ENCODE peak calls at places on chromosomes 12 and 14, in four cellular contexts. W is kidney, R is breast epithelium, I is fibroblast of lung. D is an unnamed sample.
A peak's percentile ranks its signal among the peaks of the same experiment; 100 is the strongest.

GRCh38 chr12:1220127-1221092 is 229.4 kb downstream of the ERC1 start:
- DNase-seq in W (no peak), R (no peak), I (no peak), D (no peak)

GRCh38 chr12:6958609-6959375 is 7.6 kb downstream of the PTPN6 start:
- DNase-seq in W (peak; percentile 68), R (no peak), I (no peak), D (no peak)

GRCh38 chr12:81726634-81727033 is 32.5 kb downstream of the PPFIA2 start:
- DNase-seq in W (no peak), R (no peak), I (no peak), D (no peak)

GRCh38 chr12:104935892-104936291 is 22.2 kb downstream of the SLC41A2 start:
- DNase-seq in W (no peak), R (no peak), I (no peak), D (no peak)

GRCh38 chr12:126430921-126431320 is 1365.7 kb downstream of the AACS start:
- DNase-seq in W (no peak), R (no peak), I (no peak), D (no peak)

GRCh38 chr14:106694638-106695393 is 1168.4 kb downstream of the TMEM121 start:
- DNase-seq in W (no peak), R (no peak), I (no peak), D (no peak)

GRCh38 chr14:65302571-65303184 is 109.9 kb upstream of the FUT8 start:
- DNase-seq in W (no peak), R (no peak), I (peak; percentile 31), D (no peak)

GRCh38 chr12:2877959-2878732 is 1.1 kb downstream of the RHNO1 start:
- DNase-seq in W (no peak), R (no peak), I (peak; percentile 27), D (no peak)

GRCh38 chr12:116551952-116552749 is 7.0 kb upstream of the MAP1LC3B2 start:
- DNase-seq in W (no peak), R (no peak), I (peak; percentile 65), D (no peak)

GRCh38 chr12:56086608-56087007 is 6.6 kb downstream of the ERBB3 start:
- DNase-seq in W (no peak), R (no peak), I (peak; percentile 13), D (no peak)

GRCh38 chr12:95700316-95700785 is 90.2 kb downstream of the NTN4 start:
- DNase-seq in W (no peak), R (no peak), I (peak; percentile 99), D (peak; percentile 45)

GRCh38 chr14:99244299-99244959 is 27.6 kb downstream of the BCL11B start:
- DNase-seq in W (no peak), R (no peak), I (no peak), D (no peak)

GRCh38 chr14:95514131-95515079 is 2.0 kb downstream of the SYNE3 start:
- DNase-seq in W (no peak), R (no peak), I (no peak), D (no peak)

GRCh38 chr12:96478011-96478410 is 11.4 kb upstream of the CFAP54 start:
- DNase-seq in W (no peak), R (no peak), I (no peak), D (no peak)

GRCh38 chr12:27260746-27261145 is 16.7 kb downstream of the STK38L start:
- DNase-seq in W (no peak), R (no peak), I (peak; percentile 60), D (no peak)

GRCh38 chr12:122994140-122994675 is 13.7 kb downstream of the ARL6IP4 start:
- DNase-seq in W (peak; percentile 61), R (no peak), I (no peak), D (no peak)

GRCh38 chr12:124040286-124040685 is 67.3 kb downstream of the ZNF664 start:
- DNase-seq in W (no peak), R (no peak), I (no peak), D (no peak)

DNA sequence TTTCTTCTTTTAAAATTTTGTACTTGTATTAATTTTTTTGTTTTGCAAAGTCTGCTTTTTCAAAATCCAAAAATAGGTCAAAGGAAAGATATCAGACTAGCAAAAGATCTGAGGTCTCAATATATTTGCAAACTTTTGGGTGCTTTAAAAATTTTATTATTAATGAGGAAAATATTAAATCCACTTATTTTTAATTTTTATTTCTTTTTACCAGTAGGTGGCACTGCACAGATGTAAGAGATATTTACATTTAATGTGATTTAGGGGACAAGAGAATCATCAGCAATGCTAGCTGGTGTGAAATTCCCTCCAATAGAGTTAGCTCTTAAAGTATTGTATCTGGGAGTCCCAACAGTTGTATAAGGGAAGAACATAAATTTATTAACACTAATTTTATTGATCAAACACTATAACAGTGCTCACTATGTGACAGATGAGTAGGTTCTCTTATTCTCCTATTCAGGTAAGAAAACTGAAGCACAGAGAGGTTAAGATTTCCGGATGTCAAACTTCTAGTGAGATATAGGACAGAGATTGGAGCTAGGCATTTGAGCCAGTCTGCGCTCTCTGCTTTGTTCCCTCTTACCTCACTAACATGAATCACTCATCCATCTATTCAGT is 30.5 kb downstream of the ALX1 start:
- DNase-seq in W (no peak), R (no peak), I (peak; percentile 1), D (no peak)
- H3K4me1 ChIP-seq in W (no peaks in the 10 kb centered on the region), R (no peaks in the 10 kb centered on the region), I (no peaks in the 10 kb centered on the region), D (no peaks in the 10 kb centered on the region)

GRCh38 chr14:21105095-21105494 is 4.2 kb downstream of the TMEM253 start:
- DNase-seq in W (no peak), R (peak; percentile 10), I (no peak), D (no peak)
- H3K4me1 ChIP-seq in W (peaks cover 32% of the 10 kb centered on the region), R (peaks cover 8% of the 10 kb centered on the region), I (peaks cover 14% of the 10 kb centered on the region), D (no peaks in the 10 kb centered on the region)

DNA sequence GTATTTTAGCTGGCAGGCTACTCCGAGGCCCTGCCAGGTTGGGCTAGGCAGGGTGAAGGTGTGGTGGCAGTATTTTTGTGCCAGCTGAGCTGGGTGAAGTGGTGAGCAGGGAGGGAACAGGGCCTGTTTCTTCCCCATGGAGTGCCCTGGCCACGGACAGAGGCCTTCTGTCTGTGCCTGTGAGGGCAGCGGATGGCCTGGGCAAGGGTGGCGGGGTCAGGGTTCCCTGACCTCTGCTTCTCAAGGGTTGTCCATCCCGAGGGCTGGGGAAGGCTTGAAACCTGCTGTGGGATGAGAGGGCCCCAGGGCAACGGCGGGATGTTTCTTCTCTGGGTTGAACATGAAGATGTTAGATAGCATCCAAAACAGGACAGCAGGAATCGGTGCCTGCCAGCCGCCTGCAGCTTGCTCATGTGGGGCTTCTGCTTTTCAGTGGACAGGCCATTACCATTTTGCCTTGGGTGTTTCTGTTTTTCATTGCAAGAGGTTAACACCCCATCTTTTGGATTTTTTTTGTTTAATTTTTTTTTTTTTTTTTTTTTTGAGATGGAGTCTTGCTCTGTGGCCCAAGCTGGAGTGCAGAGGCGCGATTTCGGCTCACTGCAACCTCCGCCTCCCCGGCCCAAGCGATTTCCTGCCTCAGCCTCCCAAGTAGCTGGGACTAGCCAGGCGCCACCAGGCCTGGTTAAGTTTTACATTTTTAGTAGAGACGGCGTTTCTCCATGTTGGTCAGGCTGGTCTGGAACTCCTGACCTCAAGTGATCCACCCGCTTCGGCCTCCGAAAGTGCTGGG is 3.3 kb downstream of the MTA1 start:
- DNase-seq in W (no peak), R (no peak), I (no peak), D (no peak)
- H3K4me1 ChIP-seq in W (no peaks in the 10 kb centered on the region), R (peaks cover 16% of the 10 kb centered on the region), I (peaks cover 11% of the 10 kb centered on the region), D (peaks cover 36% of the 10 kb centered on the region)

GRCh38 chr14:61418749-61419148 is 97.4 kb downstream of the PRKCH start:
- DNase-seq in W (no peak), R (no peak), I (no peak), D (no peak)

GRCh38 chr14:61419201-61419600 is 97.8 kb downstream of the PRKCH start:
- DNase-seq in W (no peak), R (no peak), I (no peak), D (no peak)

GRCh38 chr14:61421212-61421923 is 100.0 kb downstream of the PRKCH start:
- DNase-seq in W (no peak), R (no peak), I (no peak), D (no peak)

GRCh38 chr14:61417890-61418455 is 96.6 kb downstream of the PRKCH start:
- DNase-seq in W (no peak), R (no peak), I (no peak), D (no peak)

GRCh38 chr14:61420326-61420725 is 98.9 kb downstream of the PRKCH start:
- DNase-seq in W (no peak), R (no peak), I (peak; percentile 27), D (no peak)
- H3K4me1 ChIP-seq in W (no peaks in the 10 kb centered on the region), R (no peaks in the 10 kb centered on the region), I (no peaks in the 10 kb centered on the region), D (peaks cover 20% of the 10 kb centered on the region)

D was measured in thoracic aorta.